ENCODE peak calls at places on chromosomes 3 and 15, in five cellular contexts. M, I, G, P and X are unnamed samples.

GRCh38 chr3:183500349-183500748 is 55.2 kb downstream of the KLHL6 start:
- DNase-seq in M (no peak), I (no peak), G (no peak), P (no peak), X (no peak)

GRCh38 chr3:106345353-106346027 is 476.7 kb upstream of the CBLB start:
- DNase-seq in M (no peak), I (peak; percentile 97), G (no peak), P (no peak), X (no peak)

GRCh38 chr15:82663186-82663600 is 16.0 kb upstream of the CPEB1 start:
- DNase-seq in M (peak; percentile 78), I (no peak), G (peak; percentile 57), P (no peak), X (peak; percentile 11)

GRCh38 chr3:16177962-16178627 is 3.6 kb downstream of the GALNT15 start:
- DNase-seq in M (peak; percentile 66), I (peak; percentile 35), G (peak; percentile 83), P (no peak), X (peak; percentile 52)

GRCh38 chr15:80695099-80695910 is at the start of gene ABHD17C:
- DNase-seq in M (peak; percentile 45), I (no peak), G (peak; percentile 71), P (peak; percentile 25), X (peak; percentile 27)

GRCh38 chr3:154220462-154220861 is 99.3 kb downstream of the ARHGEF26 start:
- DNase-seq in M (no peak), I (no peak), G (no peak), P (no peak), X (no peak)

GRCh38 chr15:96560246-96560895 is 229.9 kb downstream of the NR2F2 start:
- DNase-seq in M (no peak), I (no peak), G (no peak), P (no peak), X (no peak)

GRCh38 chr15:86852741-86853140 is 773.1 kb downstream of the AGBL1 start:
- DNase-seq in M (no peak), I (no peak), G (no peak), P (no peak), X (no peak)

GRCh38 chr3:99114565-99115291 is 213.2 kb upstream of the DCBLD2 start:
- DNase-seq in M (peak; percentile 21), I (no peak), G (no peak), P (no peak), X (no peak)

GRCh38 chr15:83078712-83079111 is 11.7 kb upstream of the BTBD1 start:
- DNase-seq in M (no peak), I (no peak), G (no peak), P (no peak), X (no peak)

GRCh38 chr3:194272221-194272620 is 78.9 kb downstream of the CPN2 start:
- DNase-seq in M (no peak), I (no peak), G (no peak), P (no peak), X (no peak)

GRCh38 chr3:38610436-38610835 is 39.1 kb downstream of the SCN5A start:
- DNase-seq in M (no peak), I (no peak), G (no peak), P (no peak), X (no peak)

GRCh38 chr3:64977308-64978100 is 289.7 kb upstream of the ADAMTS9 start:
- DNase-seq in M (no peak), I (peak; percentile 16), G (no peak), P (no peak), X (no peak)

GRCh38 chr15:40826123-40827075 is 2.1 kb downstream of the PPP1R14D start:
- DNase-seq in M (no peak), I (no peak), G (no peak), P (no peak), X (no peak)

GRCh38 chr3:105518806-105519418 is 152.2 kb downstream of the ALCAM start:
- DNase-seq in M (peak; percentile 48), I (no peak), G (no peak), P (peak; percentile 76), X (peak; percentile 5)

GRCh38 chr3:62823461-62824050 is 51.7 kb downstream of the CADPS start:
- DNase-seq in M (no peak), I (no peak), G (no peak), P (no peak), X (no peak)

GRCh38 chr15:80942746-80943565 is 46.7 kb downstream of the MESD start:
- DNase-seq in M (no peak), I (no peak), G (peak; percentile 49), P (no peak), X (no peak)

GRCh38 chr3:121473001-121473400 is 72.8 kb downstream of the POLQ start:
- DNase-seq in M (no peak), I (no peak), G (no peak), P (no peak), X (no peak)

GRCh38 chr3:13141991-13142412 is 68.8 kb upstream of the IQSEC1 start:
- DNase-seq in M (peak; percentile 73), I (no peak), G (no peak), P (no peak), X (no peak)

GRCh38 chr3:70916375-70917055 is 604.1 kb upstream of the MDFIC2 start:
- DNase-seq in M (no peak), I (no peak), G (no peak), P (no peak), X (no peak)

GRCh38 chr15:60392986-60393811 is 4.6 kb downstream of the ANXA2 start:
- DNase-seq in M (no peak), I (peak; percentile 98), G (peak; percentile 77), P (peak; percentile 73), X (no peak)